ENCODE peak calls at places on chromosome 13, in four cellular contexts. One of them, this sample, is unnamed.
A peak's percentile ranks its signal among the peaks of the same experiment; 100 is the strongest.

GRCh38 chr13:20360835-20361412 is 128.8 kb upstream of the GJB6 start:
- DNase-seq in HepG2: no peak
- DNase-seq in HCT116: no peak
- DNase-seq in K562: no peak
- DNase-seq in this sample: no peak

GRCh38 chr13:21402586-21403307 is 56.4 kb downstream of the ZDHHC20 start:
- DNase-seq in HepG2: peak; percentile 67
- DNase-seq in K562: no peak
- DNase-seq in HCT116: peak; percentile 22
- DNase-seq in this sample: no peak

GRCh38 chr13:39888865-39889810 is 233.7 kb downstream of the COG6 start:
- DNase-seq in K562: no peak
- DNase-seq in HepG2: no peak
- DNase-seq in HCT116: no peak
- DNase-seq in this sample: no peak

GRCh38 chr13:57633141-57633949 is 1.8 kb downstream of the PCDH17 start:
- DNase-seq in HepG2: no peak
- DNase-seq in HCT116: no peak
- DNase-seq in K562: no peak
- DNase-seq in this sample: no peak

GRCh38 chr13:41520699-41521630 is 63.6 kb downstream of the RGCC start:
- DNase-seq in K562: no peak
- DNase-seq in HCT116: no peak
- DNase-seq in HepG2: no peak
- DNase-seq in this sample: no peak

GRCh38 chr13:31835932-31836331 is 96.6 kb downstream of the RXFP2 start:
- DNase-seq in HepG2: peak; percentile 5
- DNase-seq in HCT116: no peak
- DNase-seq in K562: no peak
- DNase-seq in this sample: no peak

GRCh38 chr13:78806457-78806856 is 147.5 kb upstream of the OBI1 start:
- DNase-seq in K562: no peak
- DNase-seq in HepG2: peak; percentile 18
- DNase-seq in HCT116: no peak
- DNase-seq in this sample: no peak

GRCh38 chr13:34391071-34391470 is 551.0 kb upstream of the NBEA start:
- DNase-seq in HepG2: no peak
- DNase-seq in HCT116: no peak
- DNase-seq in K562: no peak
- DNase-seq in this sample: no peak

GRCh38 chr13:28401303-28402056 is 93.4 kb downstream of the FLT1 start:
- DNase-seq in HCT116: no peak
- DNase-seq in K562: no peak
- DNase-seq in HepG2: no peak
- DNase-seq in this sample: no peak

GRCh38 chr13:44619651-44620050 is 43.5 kb upstream of the TSC22D1 start:
- DNase-seq in HCT116: no peak
- DNase-seq in K562: no peak
- DNase-seq in HepG2: no peak
- DNase-seq in this sample: no peak

GRCh38 chr13:25085125-25085742 is 10.7 kb upstream of the PABPC3 start:
- DNase-seq in HCT116: peak; percentile 36
- DNase-seq in K562: no peak
- DNase-seq in HepG2: peak; percentile 23
- DNase-seq in this sample: peak; percentile 2

GRCh38 chr13:30441304-30441703 is 19.0 kb downstream of the UBE2L5 start:
- DNase-seq in HepG2: no peak
- DNase-seq in K562: no peak
- DNase-seq in HCT116: no peak
- DNase-seq in this sample: no peak

GRCh38 chr13:25756916-25757315 is 294.9 kb downstream of the SHISA2 start:
- DNase-seq in HepG2: no peak
- DNase-seq in K562: no peak
- DNase-seq in HCT116: no peak
- DNase-seq in this sample: no peak

GRCh38 chr13:42660367-42660965 is 86.5 kb downstream of the TNFSF11 start:
- DNase-seq in HCT116: no peak
- DNase-seq in HepG2: no peak
- DNase-seq in K562: no peak
- DNase-seq in this sample: no peak

GRCh38 chr13:66994097-66994496 is 236.0 kb downstream of the PCDH9 start:
- DNase-seq in HepG2: peak; percentile 38
- DNase-seq in K562: peak; percentile 62
- DNase-seq in HCT116: no peak
- DNase-seq in this sample: no peak

GRCh38 chr13:37598572-37598971 is at the start of gene POSTN:
- DNase-seq in HCT116: no peak
- DNase-seq in HepG2: no peak
- DNase-seq in K562: no peak
- DNase-seq in this sample: no peak

GRCh38 chr13:60348097-60348496 is 48.9 kb upstream of the TDRD3 start:
- DNase-seq in HepG2: no peak
- DNase-seq in HCT116: no peak
- DNase-seq in K562: no peak
- DNase-seq in this sample: no peak

GRCh38 chr13:39047560-39047959 is 9.3 kb downstream of the NHLRC3 start:
- DNase-seq in HepG2: no peak
- DNase-seq in K562: no peak
- DNase-seq in HCT116: no peak
- DNase-seq in this sample: no peak

GRCh38 chr13:83221256-83221655 is 661.0 kb downstream of the SLITRK1 start:
- DNase-seq in HCT116: no peak
- DNase-seq in HepG2: no peak
- DNase-seq in K562: no peak
- DNase-seq in this sample: no peak

GRCh38 chr13:104310861-104311260 is 1244.6 kb upstream of the SLC10A2 start:
- DNase-seq in K562: no peak
- DNase-seq in HCT116: no peak
- DNase-seq in HepG2: no peak
- DNase-seq in this sample: no peak

GRCh38 chr13:85379433-85379832 is 419.8 kb downstream of the SLITRK6 start:
- DNase-seq in HCT116: no peak
- DNase-seq in HepG2: no peak
- DNase-seq in K562: no peak
- DNase-seq in this sample: no peak

GRCh38 chr13:91381371-91381770 is 17.1 kb upstream of the GPC5 start:
- DNase-seq in HepG2: no peak
- DNase-seq in HCT116: no peak
- DNase-seq in K562: no peak
- DNase-seq in this sample: no peak

GRCh38 chr13:74132152-74132767 is 1.9 kb downstream of the KLF12 start:
- DNase-seq in HCT116: no peak
- DNase-seq in K562: no peak
- DNase-seq in HepG2: peak; percentile 15
- DNase-seq in this sample: no peak

GRCh38 chr13:76825415-76825814 is 60.8 kb downstream of the KCTD12 start:
- DNase-seq in HCT116: no peak
- DNase-seq in K562: no peak
- DNase-seq in HepG2: no peak
- DNase-seq in this sample: no peak

GRCh38 chr13:97339019-97339988 is 94.7 kb upstream of the RAP2A start:
- DNase-seq in HCT116: no peak
- DNase-seq in HepG2: no peak
- DNase-seq in K562: no peak
- DNase-seq in this sample: no peak

GRCh38 chr13:27151798-27152599 is 19.6 kb downstream of the USP12 start:
- DNase-seq in HCT116: no peak
- DNase-seq in K562: no peak
- DNase-seq in HepG2: peak; percentile 55
- DNase-seq in this sample: no peak

GRCh38 chr13:63455938-63456337 is 2040.3 kb upstream of the PCDH20 start:
- DNase-seq in K562: no peak
- DNase-seq in HCT116: no peak
- DNase-seq in HepG2: no peak
- DNase-seq in this sample: no peak

GRCh38 chr13:50203256-50204083 is 188.2 kb downstream of the KCNRG start:
- DNase-seq in HepG2: no peak
- DNase-seq in K562: no peak
- DNase-seq in HCT116: no peak
- DNase-seq in this sample: no peak

GRCh38 chr13:90594694-90595093 is 752.8 kb upstream of the MIR17HG start:
- DNase-seq in HCT116: no peak
- DNase-seq in K562: no peak
- DNase-seq in HepG2: no peak
- DNase-seq in this sample: no peak

GRCh38 chr13:108269601-108270328 is at the start of gene TNFSF13B:
- DNase-seq in HCT116: no peak
- DNase-seq in HepG2: peak; percentile 7
- DNase-seq in K562: peak; percentile 9
- DNase-seq in this sample: no peak

GRCh38 chr13:48571121-48571901 is 38.4 kb upstream of the RCBTB2 start:
- DNase-seq in K562: no peak
- DNase-seq in HepG2: no peak
- DNase-seq in HCT116: no peak
- DNase-seq in this sample: no peak

GRCh38 chr13:89822467-89822866 is 1525.0 kb upstream of the MIR17HG start:
- DNase-seq in K562: no peak
- DNase-seq in HepG2: no peak
- DNase-seq in HCT116: no peak
- DNase-seq in this sample: no peak

GRCh38 chr13:26480246-26480855 is 77.1 kb upstream of the WASF3 start:
- DNase-seq in HepG2: no peak
- DNase-seq in HCT116: no peak
- DNase-seq in K562: no peak
- DNase-seq in this sample: no peak

GRCh38 chr13:100156786-100157185 is 67.9 kb downstream of the PCCA start:
- DNase-seq in K562: no peak
- DNase-seq in HepG2: no peak
- DNase-seq in HCT116: no peak
- DNase-seq in this sample: no peak

GRCh38 chr13:62431852-62432251 is 1016.2 kb upstream of the PCDH20 start:
- DNase-seq in K562: no peak
- DNase-seq in HCT116: no peak
- DNase-seq in HepG2: no peak
- DNase-seq in this sample: no peak

GRCh38 chr13:77345150-77345780 is 18.4 kb upstream of the MYCBP2 start:
- DNase-seq in K562: no peak
- DNase-seq in HCT116: no peak
- DNase-seq in HepG2: no peak
- DNase-seq in this sample: no peak

DNA sequence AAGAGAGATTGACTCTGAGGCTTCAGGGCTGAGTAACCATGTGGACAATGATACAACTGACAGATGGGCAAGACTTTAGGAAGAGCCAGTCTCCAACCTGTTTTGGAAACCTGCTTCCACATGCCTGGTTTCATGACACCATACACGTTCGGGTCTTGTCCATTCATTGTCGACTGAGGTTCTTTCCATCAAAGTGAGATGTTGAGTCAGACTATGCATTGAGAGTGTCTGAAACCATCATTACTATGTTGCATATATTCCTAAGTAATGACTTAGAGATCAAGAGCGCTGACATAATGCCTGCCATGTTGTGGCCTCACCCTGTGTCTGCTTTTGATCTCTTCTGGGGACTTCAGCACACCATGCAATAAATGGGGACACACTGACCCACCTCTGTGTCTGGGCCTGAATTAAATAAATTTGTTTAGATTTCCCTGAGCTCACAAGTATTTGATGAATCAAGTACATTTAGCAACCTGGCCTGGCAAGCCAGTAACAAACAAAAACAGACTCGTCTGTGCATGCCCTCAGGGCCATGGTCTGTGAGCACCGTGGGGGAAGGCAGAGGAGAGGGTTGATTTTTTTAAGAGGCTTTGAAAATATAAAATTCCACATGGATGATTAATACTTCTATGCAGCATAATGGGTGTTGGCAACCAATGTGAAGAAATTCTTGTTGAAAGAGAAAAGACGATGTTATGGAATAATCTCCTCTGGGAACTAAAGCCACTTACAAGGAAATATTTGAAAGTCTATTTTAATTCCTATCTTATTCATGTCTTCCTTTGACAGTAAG is 49.9 kb upstream of the UBAC2 start:
- DNase-seq in K562: no peak
- DNase-seq in HepG2: no peak
- DNase-seq in HCT116: no peak
- DNase-seq in this sample: no peak
- TF ChIP-seq TCF7L2 in K562: no peak
- TF ChIP-seq TCF7L2 in HepG2: no peak
- TF ChIP-seq TCF7L2 in HCT116: no peak
- TF ChIP-seq TCF7L2 in this sample: no peak

GRCh38 chr13:46124967-46125933 is 20.4 kb upstream of the CPB2 start:
- DNase-seq in HCT116: no peak
- DNase-seq in K562: peak; percentile 25
- DNase-seq in HepG2: no peak
- DNase-seq in this sample: no peak
- TF ChIP-seq CTCF in HCT116: no peak
- TF ChIP-seq CTCF in K562: no peak
- TF ChIP-seq CTCF in HepG2: no peak
- TF ChIP-seq CTCF in this sample: no peak

GRCh38 chr13:114174529-114174941 is 4.5 kb upstream of the CFAP97D2 start:
- DNase-seq in HCT116: no peak
- DNase-seq in HepG2: no peak
- DNase-seq in K562: no peak
- DNase-seq in this sample: no peak

GRCh38 chr13:114173261-114173660 is 5.8 kb upstream of the CFAP97D2 start:
- DNase-seq in HCT116: no peak
- DNase-seq in K562: no peak
- DNase-seq in HepG2: no peak
- DNase-seq in this sample: no peak

GRCh38 chr13:114177245-114178010 is 1.6 kb upstream of the CFAP97D2 start:
- DNase-seq in K562: no peak
- DNase-seq in HepG2: no peak
- DNase-seq in HCT116: no peak
- DNase-seq in this sample: no peak

GRCh38 chr13:114173753-114174152 is 5.3 kb upstream of the CFAP97D2 start:
- DNase-seq in HepG2: no peak
- DNase-seq in K562: no peak
- DNase-seq in HCT116: no peak
- DNase-seq in this sample: no peak

DNA sequence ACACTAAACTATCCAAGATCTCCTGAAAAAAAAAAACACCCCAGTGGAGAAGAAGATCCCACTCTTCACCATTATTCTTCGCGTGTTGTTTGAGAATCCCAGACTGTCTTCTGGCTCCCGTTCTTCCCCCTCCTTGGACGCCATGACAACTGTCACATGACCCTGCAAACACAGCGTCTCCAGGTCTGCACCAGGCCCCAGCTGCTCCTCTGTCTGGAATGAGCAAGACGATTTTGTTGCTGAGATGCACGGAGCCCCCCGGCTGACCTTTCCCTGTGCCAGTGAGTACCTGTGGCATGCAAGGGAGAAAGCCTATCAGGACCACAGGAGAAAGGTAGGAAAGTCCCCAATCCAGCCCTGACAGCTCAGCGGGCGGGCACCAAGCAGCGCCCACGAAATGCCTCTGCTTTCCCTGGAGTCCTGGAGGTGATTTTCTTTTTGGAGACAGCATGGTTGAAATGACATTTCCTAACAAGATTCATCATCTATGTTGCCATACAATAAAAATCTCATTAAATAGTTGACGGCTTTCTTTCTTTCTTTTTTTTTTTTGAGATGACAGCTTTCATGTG is at the start of gene CFAP97D2:
- DNase-seq in K562: no peak
- DNase-seq in HCT116: no peak
- DNase-seq in HepG2: no peak
- DNase-seq in this sample: no peak
- TF ChIP-seq TCF7L2 in K562: no peak
- TF ChIP-seq TCF7L2 in HCT116: no peak
- TF ChIP-seq TCF7L2 in HepG2: no peak
- TF ChIP-seq TCF7L2 in this sample: no peak

GRCh38 chr13:51262501-51263211 is 40.5 kb downstream of the FAM124A start:
- DNase-seq in HCT116: no peak
- DNase-seq in K562: peak; percentile 42
- DNase-seq in HepG2: peak; percentile 13
- DNase-seq in this sample: no peak
- TF ChIP-seq CTCF in HCT116: peak; percentile 26
- TF ChIP-seq CTCF in K562: no peak
- TF ChIP-seq CTCF in HepG2: peak; percentile 54
- TF ChIP-seq CTCF in this sample: peak; percentile 33